ENCODE peak calls at places on chromosome 13, in four cellular contexts. K is GM23338, M is fibroblast of lung, Z is neural progenitor cell. F is an unnamed sample.

GRCh38 chr13:63208811-63209210 is 1793.2 kb upstream of the PCDH20 start:
- DNase-seq in M (no peak), Z (no peak), K (no peak), F (no peak)

GRCh38 chr13:66111628-66112027 is 1118.5 kb downstream of the PCDH9 start:
- DNase-seq in K (peak), Z (no peak), M (no peak), F (no peak)

GRCh38 chr13:105735269-105735668 is 800.2 kb downstream of the EFNB2 start:
- DNase-seq in K (no peak), Z (no peak), M (no peak), F (no peak)

GRCh38 chr13:99434258-99434788 is 66.9 kb upstream of the TM9SF2 start:
- DNase-seq in M (no peak), K (peak), Z (no peak), F (no peak)

GRCh38 chr13:57641071-57641470 is 9.5 kb downstream of the PCDH17 start:
- DNase-seq in K (no peak), Z (no peak), M (no peak), F (no peak)

GRCh38 chr13:41470187-41470586 is 12.8 kb downstream of the RGCC start:
- DNase-seq in M (no peak), K (no peak), Z (no peak), F (no peak)

GRCh38 chr13:87035538-87035937 is 635.6 kb upstream of the SLITRK5 start:
- DNase-seq in M (no peak), K (no peak), Z (no peak), F (no peak)

GRCh38 chr13:108963846-108964600 is 334.6 kb downstream of the MYO16 start:
- DNase-seq in K (no peak), M (peak), Z (no peak), F (no peak)

GRCh38 chr13:94764576-94765321 is 52.4 kb upstream of the SOX21 start:
- DNase-seq in K (no peak), Z (peak), M (no peak), F (no peak)

GRCh38 chr13:98471895-98472294 is 105.0 kb downstream of the STK24 start:
- DNase-seq in Z (no peak), M (no peak), K (no peak), F (no peak)

GRCh38 chr13:67515895-67516294 is 285.8 kb upstream of the PCDH9 start:
- DNase-seq in M (peak), Z (no peak), K (no peak), F (no peak)

GRCh38 chr13:72851678-72852014 is 69.7 kb downstream of the PIBF1 start:
- DNase-seq in K (no peak), Z (no peak), M (no peak), F (no peak)

GRCh38 chr13:95564948-95565347 is 12.4 kb downstream of the CLDN10 start:
- DNase-seq in M (peak), Z (no peak), K (no peak), F (no peak)

GRCh38 chr13:99803141-99803540 is 168.4 kb downstream of the ZIC5 start:
- DNase-seq in Z (no peak), K (no peak), M (no peak), F (no peak)

GRCh38 chr13:93700115-93700514 is 473.5 kb downstream of the GPC6 start:
- DNase-seq in K (no peak), Z (no peak), M (peak), F (no peak)

GRCh38 chr13:45278096-45278645 is 62.8 kb downstream of the TPT1 start:
- DNase-seq in K (no peak), Z (no peak), M (peak), F (no peak)

GRCh38 chr13:45282994-45283393 is 58.0 kb downstream of the TPT1 start:
- DNase-seq in Z (no peak), M (no peak), K (no peak), F (no peak)

GRCh38 chr13:45276887-45277286 is 64.1 kb downstream of the TPT1 start:
- DNase-seq in K (no peak), M (no peak), Z (no peak), F (no peak)

DNA sequence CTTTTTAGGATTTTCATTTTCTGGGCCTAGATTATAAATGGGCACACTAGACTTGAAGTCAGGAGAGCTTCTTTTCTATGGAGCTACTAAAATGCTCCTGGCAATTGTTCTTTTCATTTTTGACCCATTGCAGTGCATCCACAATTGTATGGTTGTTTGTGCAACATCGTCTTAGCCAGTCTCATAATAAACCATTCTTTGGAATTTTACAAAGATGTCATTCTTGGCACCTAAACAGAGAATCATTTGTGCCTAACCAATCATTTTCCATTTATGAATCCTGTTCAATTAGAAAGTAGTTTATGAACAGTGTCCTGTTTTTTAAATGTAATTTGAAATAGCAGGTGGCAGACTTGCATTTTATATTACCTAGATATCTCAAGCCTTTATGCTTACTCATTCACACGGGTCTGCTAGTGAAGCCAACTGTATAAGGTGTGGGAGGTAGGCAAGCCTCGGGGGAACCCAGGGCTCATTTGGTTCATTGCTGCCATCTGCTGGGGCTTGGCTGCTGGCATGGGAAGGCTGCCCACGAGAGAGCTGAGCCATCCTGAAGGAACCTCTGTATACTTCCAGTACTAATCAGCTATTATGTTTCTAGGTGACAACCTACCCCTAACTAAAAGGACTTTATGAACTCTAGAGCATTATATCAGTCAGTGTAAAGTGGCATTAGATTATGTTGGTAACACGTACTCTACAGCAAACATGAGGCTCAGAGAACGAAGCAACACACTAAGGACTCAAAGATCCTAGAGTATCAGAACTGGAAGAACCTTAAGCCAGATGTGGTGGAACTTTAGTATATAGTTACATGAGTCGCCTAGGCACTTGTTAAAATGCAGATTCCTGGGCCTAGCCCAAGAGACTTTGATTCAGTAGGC is 60.0 kb downstream of the TPT1 start:
- DNase-seq in M (peak), Z (peak), K (peak), F (no peak)
- TF ChIP-seq CTCF in M (peak), Z (peak), K (peak), F (peak)

GRCh38 chr13:111344471-111345191 is 24.2 kb downstream of the TEX29 start:
- DNase-seq in Z (peak), K (peak), M (peak), F (no peak)
- H3K27ac ChIP-seq in Z (no peak), K (no peak), M (no peak), F (no peak)

DNA sequence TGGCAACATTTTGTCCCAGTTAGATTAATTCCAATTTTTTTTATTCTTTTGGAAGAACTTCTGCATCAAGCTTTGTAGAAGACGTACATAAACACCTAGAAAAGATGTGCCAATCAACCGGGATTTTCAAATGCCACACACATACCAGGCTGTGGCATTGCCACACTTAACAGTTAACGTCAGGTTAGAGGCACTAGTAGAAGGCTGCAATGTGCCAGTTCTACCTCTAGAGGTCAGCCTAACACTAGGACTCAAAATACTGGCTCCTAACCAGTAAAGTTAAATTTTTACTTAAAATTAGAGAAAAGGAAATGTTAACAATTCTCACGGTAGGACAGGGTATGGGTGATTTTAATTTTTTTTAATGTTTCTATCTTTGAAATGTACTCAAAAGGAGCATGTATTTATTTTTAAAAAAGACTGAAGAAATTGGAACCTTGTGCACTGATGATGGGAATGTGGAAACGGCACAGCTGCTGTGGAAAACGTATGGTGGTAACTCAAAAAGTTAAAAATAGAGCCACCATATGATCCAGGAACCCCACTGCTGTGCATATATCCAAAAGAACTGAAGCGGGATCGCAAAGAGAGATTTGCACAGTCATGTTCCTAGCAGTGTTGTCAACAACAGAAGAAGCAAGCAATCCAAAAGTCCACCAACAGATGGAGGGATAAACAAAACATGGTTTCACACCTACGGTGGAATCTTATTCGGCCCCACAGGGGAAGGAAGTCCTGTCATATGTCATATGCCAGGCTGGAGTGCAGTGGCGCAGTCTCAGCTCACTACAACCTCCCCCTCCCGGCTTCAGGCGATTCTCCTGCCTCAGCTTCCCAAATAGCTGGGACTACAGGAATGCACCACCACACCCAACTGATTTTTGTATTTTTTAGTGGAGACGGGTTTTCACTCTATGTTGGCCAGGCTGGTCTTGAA is 30.3 kb downstream of the CRYL1 start:
- DNase-seq in Z (peak), K (peak), M (peak), F (no peak)
- H3K4me3 ChIP-seq in Z (no peak), K (no peak), M (peak), F (peak)

DNA sequence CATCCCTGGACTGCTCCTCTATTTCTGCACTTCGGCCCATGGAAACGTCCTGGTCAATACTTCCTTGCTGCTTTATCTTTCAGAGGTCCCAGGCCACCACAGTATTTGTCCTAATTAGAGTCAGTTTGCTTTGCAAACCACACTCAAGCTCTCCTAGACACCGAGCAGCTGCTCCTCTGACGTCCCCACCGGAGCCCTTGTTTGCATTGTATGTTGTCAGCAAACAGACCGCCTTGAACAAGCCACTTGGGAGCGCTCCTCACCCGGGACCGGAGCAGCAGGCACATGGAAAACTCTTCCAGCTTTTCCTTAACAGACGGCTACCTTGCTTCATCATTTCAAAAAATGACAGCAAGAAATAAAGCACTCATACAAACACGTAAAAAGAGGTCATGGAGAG is 51.5 kb upstream of the GTF3A start:
- DNase-seq in K (peak), Z (peak), M (no peak), F (no peak)
- TF ChIP-seq CTCF in K (no peak), Z (peak), M (no peak), F (no peak)

GRCh38 chr13:102693781-102694180 is 1.1 kb downstream of the METTL21C start:
- DNase-seq in K (no peak), Z (no peak), M (peak), F (no peak)

GRCh38 chr13:102693250-102693649 is 1.6 kb downstream of the METTL21C start:
- DNase-seq in M (no peak), K (no peak), Z (no peak), F (no peak)

GRCh38 chr13:102688306-102688973 is 6.4 kb downstream of the METTL21C start:
- DNase-seq in Z (peak), K (peak), M (no peak), F (no peak)

GRCh38 chr13:102687520-102687919 is 7.3 kb downstream of the METTL21C start:
- DNase-seq in K (no peak), Z (peak), M (no peak), F (no peak)

DNA sequence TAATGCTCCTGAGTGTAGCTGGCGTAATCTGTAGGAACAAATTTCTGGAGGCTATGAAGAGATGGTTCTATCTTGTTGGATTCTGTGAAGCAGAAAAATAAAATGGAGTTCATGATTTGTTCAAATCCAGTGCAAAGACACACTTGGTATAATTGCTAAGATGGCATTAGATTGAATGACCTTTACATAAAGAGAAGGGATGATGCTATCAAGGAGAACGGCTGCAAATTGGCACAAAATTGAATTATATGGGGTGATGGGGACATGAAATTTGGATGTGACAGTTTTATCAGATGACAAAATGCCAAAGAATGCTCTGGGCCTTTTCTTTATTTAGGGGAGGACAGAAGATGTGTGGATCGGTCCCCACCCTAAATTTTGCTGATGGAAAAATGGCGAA is 4.0 kb downstream of the METTL21C start:
- DNase-seq in M (no peak), Z (no peak), K (no peak), F (no peak)
- H3K27ac ChIP-seq in M (no peak), Z (no peak), K (no peak), F (no peak)

DNA sequence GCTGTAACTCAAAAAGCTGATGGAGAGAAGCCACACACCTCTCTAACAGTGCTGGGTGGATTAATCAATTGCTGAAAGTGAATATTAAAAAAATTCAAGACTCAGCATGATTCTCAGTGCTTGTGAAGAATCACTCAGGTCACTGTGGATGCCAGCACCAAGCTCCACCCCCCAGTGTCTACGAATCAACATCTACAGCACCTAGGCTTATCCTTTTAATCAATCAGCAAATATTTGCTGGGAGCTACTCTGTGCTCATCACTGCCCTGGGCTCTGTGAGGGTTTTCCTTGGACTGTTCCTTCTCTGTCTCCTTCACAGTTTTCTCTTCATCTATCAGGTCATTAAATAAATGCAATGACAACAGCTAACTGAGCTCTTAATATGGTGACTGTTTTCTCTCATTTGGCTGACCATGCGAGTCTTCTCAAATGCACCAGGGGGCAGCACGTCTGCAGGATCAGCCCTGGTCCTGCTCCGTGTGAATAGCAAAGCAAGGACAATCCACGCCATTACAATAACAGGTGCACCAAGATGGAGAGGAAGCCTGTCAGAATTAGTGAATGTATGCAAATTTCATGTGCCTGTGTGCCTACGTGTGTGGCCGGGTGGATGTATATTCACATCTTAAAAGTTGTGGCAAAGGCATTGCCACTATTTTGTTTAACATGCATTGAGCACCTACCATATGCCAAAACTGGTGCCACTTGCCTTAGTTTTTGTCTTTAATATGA is 14.6 kb upstream of the C13orf42 start:
- DNase-seq in Z (peak), M (peak), K (peak), F (no peak)
- H3K4me3 ChIP-seq in Z (no peak), M (no peak), K (no peak), F (no peak)

F was measured in coronary artery.